ENCODE peak calls at places on chromosome X, in six cellular contexts. U is GM04504; M is aorta; S is activated naive CD4-positive, alpha-beta T cell treated with anti-CD3 and anti-CD28 coated beads, Interleukin-2, amount 50 U/mL, for 72 hours; N is T-helper 2 cell; V is NCI-H510A treated with DMSO at 0.1 percent for 48 hours. L is an unnamed sample.

GRCh38 chrX:155027509-155028066 is 944 bp downstream of the FUNDC2 start:
- DNase-seq in U (peak), M (no peak), S (peak), N (peak), V (peak), L (peak)

GRCh38 chrX:826448-826847 is 195.9 kb downstream of the SHOX start:
- DNase-seq in U (no peak), M (no peak), S (no peak), N (no peak), V (no peak), L (no peak)

GRCh38 chrX:70437011-70437410 is 7.6 kb upstream of the DLG3 start:
- DNase-seq in U (no peak), M (no peak), S (no peak), N (no peak), V (no peak), L (no peak)

GRCh38 chrX:70479197-70479969 is 34.7 kb downstream of the DLG3 start:
- DNase-seq in U (peak), M (no peak), S (no peak), N (no peak), V (no peak), L (no peak)

GRCh38 chrX:71996826-71997225 is 86.2 kb downstream of the NHSL2 start:
- DNase-seq in U (no peak), M (no peak), S (no peak), N (no peak), V (no peak), L (no peak)

GRCh38 chrX:24153796-24154189 is 4.3 kb downstream of the ZFX start:
- DNase-seq in U (no peak), M (no peak), S (no peak), N (no peak), V (no peak), L (no peak)

GRCh38 chrX:40340116-40340515 is 240.7 kb upstream of the ATP6AP2 start:
- DNase-seq in U (no peak), M (no peak), S (no peak), N (no peak), V (no peak), L (no peak)

GRCh38 chrX:45743081-45743533 is 542.4 kb upstream of the DIPK2B start:
- DNase-seq in U (peak), M (no peak), S (no peak), N (no peak), V (no peak), L (no peak)

GRCh38 chrX:8179653-8180052 is 8.6 kb upstream of the VCX2 start:
- DNase-seq in U (no peak), M (no peak), S (no peak), N (no peak), V (peak), L (peak)

GRCh38 chrX:69015564-69016218 is 149.6 kb downstream of the PJA1 start:
- DNase-seq in U (no peak), M (no peak), S (no peak), N (no peak), V (no peak), L (no peak)

GRCh38 chrX:109685656-109686078 is 47.4 kb downstream of the ACSL4 start:
- DNase-seq in U (no peak), M (no peak), S (no peak), N (no peak), V (no peak), L (no peak)

GRCh38 chrX:139816204-139816603 is 108.2 kb upstream of the MCF2 start:
- DNase-seq in U (no peak), M (no peak), S (no peak), N (no peak), V (no peak), L (no peak)

GRCh38 chrX:70755850-70756249 is 152.7 kb downstream of the TEX11 start:
- DNase-seq in U (no peak), M (no peak), S (peak), N (peak), V (no peak), L (peak)

GRCh38 chrX:120514236-120514635 is 45.1 kb upstream of the LAMP2 start:
- DNase-seq in U (no peak), M (no peak), S (no peak), N (no peak), V (peak), L (peak)

GRCh38 chrX:51459125-51459524 is 37.3 kb downstream of the NUDT11 start:
- DNase-seq in U (no peak), M (no peak), S (peak), N (no peak), V (no peak), L (peak)

GRCh38 chrX:19065535-19065934 is 56.7 kb downstream of the ADGRG2 start:
- DNase-seq in U (no peak), M (no peak), S (no peak), N (no peak), V (no peak), L (no peak)

GRCh38 chrX:42714981-42715688 is 62.8 kb downstream of the PPP1R2C start:
- DNase-seq in U (no peak), M (peak), S (no peak), N (no peak), V (peak), L (peak)

GRCh38 chrX:151081016-151081415 is 95.4 kb upstream of the GPR50 start:
- DNase-seq in U (no peak), M (no peak), S (no peak), N (no peak), V (peak), L (no peak)

GRCh38 chrX:10110984-10111363 is 45.8 kb upstream of the CLCN4 start:
- DNase-seq in U (no peak), M (no peak), S (peak), N (peak), V (no peak), L (no peak)

GRCh38 chrX:47218920-47219815 is 687 bp downstream of the CDK16 start:
- DNase-seq in U (no peak), M (peak), S (peak), N (peak), V (no peak), L (peak)

GRCh38 chrX:101357166-101357795 is 8.7 kb upstream of the TIMM8A start:
- DNase-seq in U (no peak), M (no peak), S (no peak), N (no peak), V (no peak), L (no peak)

GRCh38 chrX:78886550-78886949 is 58.6 kb upstream of the P2RY10 start:
- DNase-seq in U (peak), M (no peak), S (no peak), N (no peak), V (no peak), L (no peak)

GRCh38 chrX:116204947-116205346 is 34.4 kb downstream of the AGTR2 start:
- DNase-seq in U (no peak), M (no peak), S (no peak), N (no peak), V (peak), L (peak)

GRCh38 chrX:41481264-41482109 is 34.3 kb downstream of the NYX start:
- DNase-seq in U (no peak), M (no peak), S (peak), N (no peak), V (no peak), L (no peak)

GRCh38 chrX:151679798-151680427 is 15.3 kb upstream of the PRRG3 start:
- DNase-seq in U (no peak), M (no peak), S (no peak), N (no peak), V (no peak), L (no peak)

GRCh38 chrX:35728481-35728880 is 69.7 kb upstream of the MAGEB16 start:
- DNase-seq in U (no peak), M (no peak), S (no peak), N (no peak), V (no peak), L (no peak)

GRCh38 chrX:48573690-48574269 is 504 bp upstream of the RBM3 start:
- DNase-seq in U (no peak), M (peak), S (no peak), N (no peak), V (no peak), L (peak)

GRCh38 chrX:21295246-21295820 is 78.9 kb upstream of the CNKSR2 start:
- DNase-seq in U (no peak), M (no peak), S (no peak), N (no peak), V (no peak), L (no peak)

GRCh38 chrX:31516492-31516891 is 444.7 kb upstream of the FTHL17 start:
- DNase-seq in U (no peak), M (no peak), S (no peak), N (no peak), V (no peak), L (no peak)

GRCh38 chrX:49166914-49167739 is 4.6 kb downstream of the MAGIX start:
- DNase-seq in U (peak), M (peak), S (no peak), N (peak), V (peak), L (peak)

GRCh38 chrX:1449581-1450149 is 3.0 kb downstream of the ASMTL start:
- DNase-seq in U (no peak), M (no peak), S (no peak), N (no peak), V (no peak), L (no peak)

L was measured in NCI-H146.